ENCODE peak calls at places on chromosomes 5 and 9, in five cellular contexts. W, F, I, N and V are unnamed samples. For H3K27me3, the result is how much of the 10 kb centered on the place peaks cover.

GRCh38 chr9:26656003-26656940 is 236.3 kb downstream of the CAAP1 start:
- DNase-seq in W (no peak), F (no peak), I (no peak), N (no peak), V (no peak)

GRCh38 chr9:31908158-31908890 is 476.1 kb upstream of the ACO1 start:
- DNase-seq in W (no peak), F (no peak), I (no peak), N (no peak), V (no peak)

GRCh38 chr5:179330186-179330900 is 14.9 kb downstream of the ADAMTS2 start:
- DNase-seq in W (no peak), F (peak), I (no peak), N (no peak), V (no peak)

GRCh38 chr9:69019808-69020207 is 5.9 kb upstream of the PRKACG start:
- DNase-seq in W (no peak), F (no peak), I (peak), N (no peak), V (no peak)

GRCh38 chr9:134040176-134040565 is 14.9 kb downstream of the BRD3OS start:
- DNase-seq in W (no peak), F (no peak), I (no peak), N (no peak), V (no peak)

GRCh38 chr9:4334439-4334838 is 34.6 kb upstream of the GLIS3 start:
- DNase-seq in W (no peak), F (peak), I (no peak), N (peak), V (no peak)

GRCh38 chr5:122263352-122264030 is 48.5 kb upstream of the SNCAIP start:
- DNase-seq in W (no peak), F (no peak), I (no peak), N (no peak), V (no peak)

GRCh38 chr9:129667850-129668249 is 2.4 kb downstream of the PRRX2 start:
- DNase-seq in W (no peak), F (no peak), I (no peak), N (no peak), V (no peak)

GRCh38 chr5:141637693-141638419 is 1.1 kb downstream of the RELL2 start:
- DNase-seq in W (peak), F (peak), I (peak), N (peak), V (peak)

GRCh38 chr9:88017086-88017485 is 42.8 kb upstream of the CDK20 start:
- DNase-seq in W (no peak), F (no peak), I (no peak), N (no peak), V (no peak)

GRCh38 chr5:6910950-6911349 is 197.7 kb downstream of the TENT4A start:
- DNase-seq in W (no peak), F (no peak), I (no peak), N (no peak), V (no peak)

GRCh38 chr9:104831681-104832080 is 67.8 kb downstream of the NIPSNAP3B start:
- DNase-seq in W (no peak), F (no peak), I (no peak), N (no peak), V (no peak)

GRCh38 chr9:88991066-88992030 is at the start of gene S1PR3:
- DNase-seq in W (peak), F (peak), I (peak), N (peak), V (no peak)

GRCh38 chr5:178439411-178440162 is 150.6 kb downstream of the COL23A1 start:
- DNase-seq in W (no peak), F (no peak), I (no peak), N (no peak), V (no peak)

GRCh38 chr5:5483350-5483749 is 60.9 kb downstream of the ICE1 start:
- DNase-seq in W (no peak), F (no peak), I (no peak), N (no peak), V (no peak)

GRCh38 chr9:120383999-120384924 is 195.7 kb downstream of the CDK5RAP2 start:
- DNase-seq in W (peak), F (no peak), I (no peak), N (no peak), V (no peak)

GRCh38 chr9:136437430-136437829 is 2.2 kb downstream of the INPP5E start:
- DNase-seq in W (no peak), F (no peak), I (no peak), N (no peak), V (no peak)

GRCh38 chr9:85723220-85723619 is 18.5 kb downstream of the AGTPBP1 start:
- DNase-seq in W (no peak), F (no peak), I (peak), N (no peak), V (no peak)

GRCh38 chr9:105711867-105712266 is 17.5 kb downstream of the TMEM38B start:
- DNase-seq in W (no peak), F (no peak), I (no peak), N (no peak), V (no peak)

DNA sequence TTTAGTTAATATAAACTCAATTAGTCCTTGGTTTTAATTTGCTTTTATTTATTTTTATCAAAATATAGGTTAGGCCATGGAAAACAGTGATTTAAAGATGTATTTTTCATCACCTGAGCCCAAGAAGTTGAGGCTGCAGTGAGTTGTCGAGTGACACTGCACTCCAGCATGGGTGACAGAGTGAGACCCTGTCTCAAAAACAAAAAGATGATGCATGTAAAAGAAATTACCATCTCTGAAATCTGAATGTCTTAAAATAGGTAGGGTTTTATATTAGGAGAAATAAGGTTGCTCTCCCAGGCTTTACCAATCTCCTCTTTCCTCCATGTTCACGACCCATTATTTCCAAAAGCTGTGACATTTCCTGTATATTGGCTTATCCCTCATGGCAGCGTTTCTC is 162.3 kb upstream of the DAP start:
- DNase-seq in W (no peak), F (no peak), I (no peak), N (no peak), V (no peak)
- H3K27ac ChIP-seq in W (no peak), F (no peak), I (no peak), N (no peak), V (no peak)

GRCh38 chr9:1051286-1052118 is 1.3 kb downstream of the DMRT2 start:
- DNase-seq in W (no peak), F (peak), I (no peak), N (no peak), V (no peak)

GRCh38 chr9:1047605-1048235 is 2.4 kb upstream of the DMRT2 start:
- DNase-seq in W (no peak), F (no peak), I (no peak), N (no peak), V (no peak)

GRCh38 chr9:1048853-1049252 is 1.3 kb upstream of the DMRT2 start:
- DNase-seq in W (no peak), F (no peak), I (no peak), N (no peak), V (no peak)

GRCh38 chr9:1050125-1050895 is at the start of gene DMRT2:
- DNase-seq in W (peak), F (peak), I (no peak), N (peak), V (no peak)

GRCh38 chr9:1049641-1050040 is 516 bp upstream of the DMRT2 start:
- DNase-seq in W (no peak), F (no peak), I (no peak), N (no peak), V (no peak)
- H3K27me3 ChIP-seq in W (under half), F (half or more), I (half or more), N (under half), V (under half)

DNA sequence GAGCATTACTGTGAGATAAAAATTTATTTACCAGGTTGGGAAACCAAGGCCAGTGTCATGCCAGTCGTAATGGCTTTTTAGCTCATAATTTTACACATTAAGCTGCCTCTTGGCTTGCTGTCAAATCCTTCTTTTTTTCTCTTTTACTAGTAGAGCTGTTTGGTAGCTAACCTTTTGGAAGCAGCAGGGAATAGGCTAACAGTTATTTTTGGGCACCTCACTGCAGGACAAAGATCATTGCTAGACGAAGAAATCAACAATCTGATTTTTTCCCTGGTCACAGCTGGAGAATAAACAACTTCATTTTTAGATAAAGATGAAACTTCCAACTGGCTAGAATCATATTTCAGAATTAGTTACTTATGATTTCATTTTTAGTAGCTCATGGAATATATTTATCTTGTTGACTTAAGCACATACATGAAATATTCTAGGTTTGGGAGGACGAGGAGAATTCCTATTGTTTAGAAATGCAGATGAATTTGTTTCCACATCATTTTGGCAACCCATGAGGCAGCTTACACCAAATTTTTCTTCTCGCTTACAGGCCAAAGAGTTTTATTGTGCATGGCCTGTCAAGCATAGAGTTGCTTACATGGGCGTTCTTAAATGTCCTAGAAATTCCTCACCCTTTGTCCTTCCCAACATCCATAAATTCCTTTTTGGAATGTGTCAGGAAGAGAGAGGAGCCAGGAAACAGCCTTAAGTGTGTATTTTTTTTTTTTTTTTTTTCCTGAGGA is 19.6 kb downstream of the TNC start:
- DNase-seq in W (no peak), F (no peak), I (no peak), N (no peak), V (no peak)
- H3K27ac ChIP-seq in W (no peak), F (peak), I (no peak), N (no peak), V (no peak)

GRCh38 chr9:126626117-126627022 is 12.6 kb downstream of the LMX1B start:
- DNase-seq in W (no peak), F (no peak), I (no peak), N (no peak), V (no peak)
- H3K27me3 ChIP-seq in W (under half), F (half or more), I (under half), N (under half), V (under half)

GRCh38 chr5:66744040-66744439 is 147.8 kb downstream of the MAST4 start:
- DNase-seq in W (no peak), F (no peak), I (no peak), N (no peak), V (no peak)
- H3K27ac ChIP-seq in W (no peak), F (peak), I (no peak), N (no peak), V (no peak)

GRCh38 chr9:107674252-107674936 is 184.8 kb upstream of the KLF4 start:
- DNase-seq in W (no peak), F (no peak), I (no peak), N (no peak), V (no peak)
- H3K27me3 ChIP-seq in W (under half), F (under half), I (under half), N (under half), V (under half)